ENCODE peak calls at places on chromosomes 3 and 15, in seven cellular contexts. One of them, this sample, is unnamed.

GRCh38 chr3:152203677-152204076 is 65.1 kb upstream of the MBNL1 start:
- DNase-seq in transverse colon: no peak
- DNase-seq in stomach: no peak
- DNase-seq in A549: no peak
- DNase-seq in K562: no peak
- DNase-seq in HepG2: no peak
- DNase-seq in ovary: no peak
- DNase-seq in this sample: no peak

GRCh38 chr3:141109761-141110160 is 58.6 kb downstream of the SPSB4 start:
- DNase-seq in K562: no peak
- DNase-seq in transverse colon: no peak
- DNase-seq in HepG2: no peak
- DNase-seq in stomach: no peak
- DNase-seq in A549: no peak
- DNase-seq in ovary: no peak
- DNase-seq in this sample: no peak

GRCh38 chr3:4740397-4741105 is 238.7 kb upstream of the BHLHE40 start:
- DNase-seq in K562: peak
- DNase-seq in ovary: no peak
- DNase-seq in A549: no peak
- DNase-seq in stomach: no peak
- DNase-seq in HepG2: no peak
- DNase-seq in transverse colon: no peak
- DNase-seq in this sample: peak

GRCh38 chr3:122786067-122786466 is 7.6 kb downstream of the HSPBAP1 start:
- DNase-seq in stomach: no peak
- DNase-seq in HepG2: peak
- DNase-seq in transverse colon: no peak
- DNase-seq in A549: peak
- DNase-seq in ovary: no peak
- DNase-seq in K562: no peak
- DNase-seq in this sample: no peak

GRCh38 chr15:77019476-77020331 is 24.8 kb downstream of the PSTPIP1 start:
- DNase-seq in transverse colon: no peak
- DNase-seq in stomach: no peak
- DNase-seq in K562: no peak
- DNase-seq in HepG2: no peak
- DNase-seq in A549: no peak
- DNase-seq in ovary: no peak
- DNase-seq in this sample: no peak

GRCh38 chr3:44584646-44585501 is at the start of gene ZNF660:
- DNase-seq in ovary: peak
- DNase-seq in K562: peak
- DNase-seq in HepG2: peak
- DNase-seq in stomach: peak
- DNase-seq in A549: no peak
- DNase-seq in transverse colon: peak
- DNase-seq in this sample: peak

GRCh38 chr3:55485208-55485791 is 1.8 kb downstream of the WNT5A start:
- DNase-seq in A549: peak
- DNase-seq in ovary: peak
- DNase-seq in K562: peak
- DNase-seq in HepG2: peak
- DNase-seq in transverse colon: peak
- DNase-seq in stomach: peak
- DNase-seq in this sample: peak

GRCh38 chr3:157445897-157446296 is 9.2 kb downstream of the PTX3 start:
- DNase-seq in stomach: no peak
- DNase-seq in transverse colon: no peak
- DNase-seq in HepG2: no peak
- DNase-seq in K562: no peak
- DNase-seq in ovary: no peak
- DNase-seq in A549: no peak
- DNase-seq in this sample: no peak

GRCh38 chr15:60363024-60363674 is 34.6 kb downstream of the ANXA2 start:
- DNase-seq in transverse colon: no peak
- DNase-seq in HepG2: no peak
- DNase-seq in stomach: no peak
- DNase-seq in K562: no peak
- DNase-seq in A549: peak
- DNase-seq in ovary: no peak
- DNase-seq in this sample: no peak

GRCh38 chr3:141828487-141829284 is 47.8 kb upstream of the ATP1B3 start:
- DNase-seq in ovary: no peak
- DNase-seq in transverse colon: peak
- DNase-seq in HepG2: no peak
- DNase-seq in stomach: peak
- DNase-seq in A549: no peak
- DNase-seq in K562: no peak
- DNase-seq in this sample: no peak

GRCh38 chr15:52731004-52731403 is 51.8 kb upstream of the ATOSA start:
- DNase-seq in A549: no peak
- DNase-seq in ovary: no peak
- DNase-seq in K562: no peak
- DNase-seq in HepG2: no peak
- DNase-seq in transverse colon: no peak
- DNase-seq in stomach: no peak
- DNase-seq in this sample: no peak

GRCh38 chr3:52493232-52494017 is 1.7 kb upstream of the STAB1 start:
- DNase-seq in K562: no peak
- DNase-seq in A549: no peak
- DNase-seq in stomach: no peak
- DNase-seq in HepG2: no peak
- DNase-seq in ovary: no peak
- DNase-seq in transverse colon: no peak
- DNase-seq in this sample: no peak

GRCh38 chr3:8962226-8962861 is 928 bp downstream of the RAD18 start:
- DNase-seq in K562: no peak
- DNase-seq in stomach: no peak
- DNase-seq in HepG2: no peak
- DNase-seq in transverse colon: no peak
- DNase-seq in A549: no peak
- DNase-seq in ovary: no peak
- DNase-seq in this sample: no peak

GRCh38 chr3:141959921-141960554 is 83.6 kb downstream of the ATP1B3 start:
- DNase-seq in A549: no peak
- DNase-seq in HepG2: no peak
- DNase-seq in transverse colon: no peak
- DNase-seq in ovary: no peak
- DNase-seq in K562: no peak
- DNase-seq in stomach: no peak
- DNase-seq in this sample: no peak

GRCh38 chr3:171772427-171773056 is 37.7 kb downstream of the PLD1 start:
- DNase-seq in ovary: peak
- DNase-seq in A549: peak
- DNase-seq in stomach: peak
- DNase-seq in transverse colon: peak
- DNase-seq in K562: peak
- DNase-seq in HepG2: peak
- DNase-seq in this sample: peak

GRCh38 chr3:176906046-176906905 is 291.0 kb downstream of the TBL1XR1 start:
- DNase-seq in K562: no peak
- DNase-seq in transverse colon: no peak
- DNase-seq in A549: peak
- DNase-seq in stomach: no peak
- DNase-seq in ovary: no peak
- DNase-seq in HepG2: peak
- DNase-seq in this sample: no peak

GRCh38 chr3:109023656-109024254 is 70.1 kb upstream of the GUCA1C start:
- DNase-seq in transverse colon: peak
- DNase-seq in K562: peak
- DNase-seq in ovary: peak
- DNase-seq in HepG2: peak
- DNase-seq in stomach: peak
- DNase-seq in A549: peak
- DNase-seq in this sample: no peak

GRCh38 chr3:17091895-17092294 is 207.1 kb downstream of the PLCL2 start:
- DNase-seq in ovary: no peak
- DNase-seq in HepG2: no peak
- DNase-seq in A549: no peak
- DNase-seq in stomach: no peak
- DNase-seq in K562: no peak
- DNase-seq in transverse colon: no peak
- DNase-seq in this sample: no peak

GRCh38 chr3:171829841-171830559 is 13.1 kb upstream of the TMEM212 start:
- DNase-seq in K562: no peak
- DNase-seq in ovary: peak
- DNase-seq in A549: peak
- DNase-seq in HepG2: peak
- DNase-seq in stomach: peak
- DNase-seq in transverse colon: peak
- DNase-seq in this sample: peak

GRCh38 chr15:63373866-63374548 is 7.6 kb downstream of the CA12 start:
- DNase-seq in HepG2: no peak
- DNase-seq in transverse colon: no peak
- DNase-seq in ovary: no peak
- DNase-seq in stomach: no peak
- DNase-seq in A549: no peak
- DNase-seq in K562: no peak
- DNase-seq in this sample: no peak

GRCh38 chr15:90547545-90547944 is 17.8 kb downstream of the CRTC3 start:
- DNase-seq in transverse colon: no peak
- DNase-seq in HepG2: no peak
- DNase-seq in K562: no peak
- DNase-seq in A549: no peak
- DNase-seq in stomach: no peak
- DNase-seq in ovary: no peak
- DNase-seq in this sample: no peak

GRCh38 chr3:9942934-9943690 is 9.1 kb downstream of the PRRT3 start:
- DNase-seq in HepG2: no peak
- DNase-seq in ovary: no peak
- DNase-seq in A549: no peak
- DNase-seq in stomach: no peak
- DNase-seq in K562: no peak
- DNase-seq in transverse colon: no peak
- DNase-seq in this sample: no peak

GRCh38 chr3:194983620-194984019 is 287.3 kb downstream of the XXYLT1 start:
- DNase-seq in HepG2: no peak
- DNase-seq in stomach: no peak
- DNase-seq in transverse colon: no peak
- DNase-seq in ovary: no peak
- DNase-seq in K562: no peak
- DNase-seq in A549: no peak
- DNase-seq in this sample: no peak

DNA sequence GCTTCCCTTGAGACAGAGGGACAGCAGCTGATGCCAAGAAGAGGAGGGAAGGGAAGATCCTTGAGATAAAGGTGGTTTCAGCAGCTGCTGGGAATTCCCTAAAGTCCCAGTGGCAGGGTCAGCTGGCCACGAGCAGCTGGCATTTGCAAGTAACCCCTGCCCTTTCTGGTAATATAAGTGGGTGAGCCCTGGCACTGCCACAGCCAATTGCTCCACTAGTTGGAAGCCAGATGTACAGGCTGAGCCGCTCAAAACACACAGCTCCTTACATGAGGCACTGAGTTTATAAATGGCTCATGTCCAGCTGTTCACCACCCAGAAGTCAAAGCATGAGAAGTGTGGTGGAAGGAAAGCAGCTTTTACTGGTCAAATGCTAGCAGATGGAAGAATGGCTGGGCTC is 35.4 kb downstream of the PRR20G start:
- DNase-seq in HepG2: no peak
- DNase-seq in ovary: no peak
- DNase-seq in A549: no peak
- DNase-seq in K562: no peak
- DNase-seq in transverse colon: no peak
- DNase-seq in stomach: no peak
- DNase-seq in this sample: no peak
- TF ChIP-seq EP300 in HepG2: no peak
- TF ChIP-seq EP300 in ovary: no peak
- TF ChIP-seq EP300 in A549: no peak
- TF ChIP-seq EP300 in K562: no peak
- TF ChIP-seq EP300 in transverse colon: no peak
- TF ChIP-seq EP300 in stomach: no peak
- TF ChIP-seq EP300 in this sample: no peak

DNA sequence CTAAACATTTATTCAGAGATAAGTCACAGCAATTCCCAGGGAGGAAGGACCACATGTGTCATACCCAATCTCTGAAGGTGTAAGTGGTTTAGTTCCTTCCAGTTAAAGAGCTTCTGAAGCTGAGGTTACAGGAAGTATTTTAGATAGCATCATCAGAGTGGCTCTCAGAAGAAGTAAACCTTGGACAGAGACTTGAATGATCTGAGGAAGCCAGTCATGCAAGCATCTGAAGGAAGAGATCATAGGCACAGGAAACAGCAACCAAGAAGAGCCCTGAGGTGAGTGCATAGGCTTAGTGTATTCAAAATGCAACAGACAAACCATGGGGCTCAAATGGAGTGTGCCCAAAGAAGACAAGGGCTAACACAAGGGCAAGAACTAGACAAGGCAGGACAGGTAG is 210.3 kb downstream of the ULK4 start:
- DNase-seq in HepG2: no peak
- DNase-seq in K562: no peak
- DNase-seq in stomach: no peak
- DNase-seq in ovary: no peak
- DNase-seq in transverse colon: no peak
- DNase-seq in A549: no peak
- DNase-seq in this sample: no peak
- TF ChIP-seq EP300 in HepG2: no peak
- TF ChIP-seq EP300 in K562: no peak
- TF ChIP-seq EP300 in stomach: no peak
- TF ChIP-seq EP300 in ovary: no peak
- TF ChIP-seq EP300 in transverse colon: no peak
- TF ChIP-seq EP300 in A549: no peak
- TF ChIP-seq EP300 in this sample: no peak

DNA sequence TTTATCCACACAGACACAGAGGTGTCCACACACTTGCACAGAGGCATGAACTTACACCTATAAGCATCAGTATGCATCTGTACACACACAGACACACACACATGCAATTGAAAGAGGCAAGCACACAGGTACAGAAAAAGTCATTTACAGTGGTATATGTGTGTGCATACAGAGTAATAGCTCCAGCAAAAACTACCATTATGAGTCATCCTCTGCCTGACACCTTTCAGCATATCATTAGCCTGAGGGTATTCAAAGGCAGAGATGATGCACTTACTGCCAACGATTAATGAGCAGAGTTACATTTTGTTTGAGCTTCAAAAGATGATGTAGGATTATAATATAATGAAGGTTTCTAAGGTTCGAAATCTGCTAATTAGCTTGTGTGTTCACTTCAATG is 100.3 kb upstream of the TPRG1 start:
- DNase-seq in A549: no peak
- DNase-seq in K562: no peak
- DNase-seq in ovary: no peak
- DNase-seq in HepG2: no peak
- DNase-seq in stomach: no peak
- DNase-seq in transverse colon: no peak
- DNase-seq in this sample: no peak
- TF ChIP-seq EP300 in A549: no peak
- TF ChIP-seq EP300 in K562: no peak
- TF ChIP-seq EP300 in ovary: no peak
- TF ChIP-seq EP300 in HepG2: no peak
- TF ChIP-seq EP300 in stomach: no peak
- TF ChIP-seq EP300 in transverse colon: no peak
- TF ChIP-seq EP300 in this sample: no peak

DNA sequence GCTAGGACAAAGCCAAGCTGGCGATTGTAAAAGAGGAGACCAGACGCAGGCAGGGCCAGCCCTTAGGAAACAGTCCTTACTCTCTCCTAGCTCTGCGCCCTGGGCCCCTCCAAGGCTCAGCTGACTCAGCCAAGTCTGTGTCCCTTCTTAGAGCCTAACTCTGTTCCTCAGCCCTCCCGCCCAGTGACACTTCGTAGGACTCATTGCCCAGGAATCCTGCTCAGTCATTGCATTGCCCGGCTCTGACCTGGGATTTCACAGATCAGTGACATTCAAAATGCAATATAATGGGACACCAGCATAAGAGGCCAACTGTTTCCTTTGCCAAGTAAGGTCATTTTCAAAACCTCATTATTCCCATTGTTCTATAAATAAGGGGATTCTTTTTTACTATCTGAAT is 244.1 kb downstream of the TLE3 start:
- DNase-seq in K562: no peak
- DNase-seq in ovary: no peak
- DNase-seq in stomach: no peak
- DNase-seq in A549: peak
- DNase-seq in HepG2: no peak
- DNase-seq in transverse colon: no peak
- DNase-seq in this sample: no peak
- TF ChIP-seq EP300 in K562: no peak
- TF ChIP-seq EP300 in ovary: no peak
- TF ChIP-seq EP300 in stomach: no peak
- TF ChIP-seq EP300 in A549: no peak
- TF ChIP-seq EP300 in HepG2: no peak
- TF ChIP-seq EP300 in transverse colon: no peak
- TF ChIP-seq EP300 in this sample: no peak